ENCODE peak calls at places on chromosomes 13 and 19, in nine cellular contexts. A is dorsolateral prefrontal cortex, G is heart right ventricle, W is IMR-90, X is body of pancreas, O is Peyer's patch, K is uterus, Z is cardiac muscle cell, R is MM.1S. E is an unnamed sample.

GRCh38 chr19:7292352-7292949 is 1.8 kb downstream of the INSR start:
- DNase-seq in A (no peak), G (no peak), W (no peak), X (peak), O (no peak), K (peak), Z (no peak), R (no peak), E (no peak)

GRCh38 chr19:11856568-11857264 is 8.2 kb downstream of the ZNF439 start:
- DNase-seq in A (no peak), G (no peak), W (no peak), X (no peak), O (no peak), K (no peak), Z (no peak), R (no peak), E (no peak)

GRCh38 chr13:70502944-70503343 is 394.7 kb upstream of the KLHL1 start:
- DNase-seq in A (no peak), G (no peak), W (no peak), X (no peak), O (no peak), K (no peak), Z (no peak), R (no peak), E (no peak)

GRCh38 chr19:35249146-35249847 is 495 bp downstream of the LSR start:
- DNase-seq in A (no peak), G (no peak), W (no peak), X (no peak), O (no peak), K (no peak), Z (no peak), R (no peak), E (no peak)

GRCh38 chr19:50333235-50333736 is 4.1 kb upstream of the KCNC3 start:
- DNase-seq in A (peak), G (peak), W (peak), X (peak), O (peak), K (peak), Z (peak), R (peak), E (peak)

GRCh38 chr13:35771898-35772297 is 295.4 kb upstream of the MAB21L1 start:
- DNase-seq in A (no peak), G (no peak), W (peak), X (no peak), O (no peak), K (no peak), Z (peak), R (no peak), E (no peak)

GRCh38 chr19:56905616-56906015 is 65.1 kb upstream of the PEG3 start:
- DNase-seq in A (no peak), G (no peak), W (no peak), X (no peak), O (no peak), K (no peak), Z (no peak), R (no peak), E (no peak)

GRCh38 chr13:33493672-33494365 is 208.3 kb upstream of the STARD13 start:
- DNase-seq in A (no peak), G (no peak), W (no peak), X (no peak), O (no peak), K (no peak), Z (peak), R (no peak), E (no peak)

GRCh38 chr13:44801990-44802389 is 187.3 kb downstream of the NUFIP1 start:
- DNase-seq in A (no peak), G (no peak), W (peak), X (no peak), O (no peak), K (no peak), Z (peak), R (no peak), E (no peak)

GRCh38 chr19:14116918-14117578 is 514 bp downstream of the PRKACA start:
- DNase-seq in A (no peak), G (peak), W (no peak), X (peak), O (peak), K (peak), Z (no peak), R (no peak), E (peak)

GRCh38 chr19:49182848-49183375 is 25.3 kb downstream of the TRPM4 start:
- DNase-seq in A (no peak), G (no peak), W (no peak), X (no peak), O (no peak), K (no peak), Z (no peak), R (no peak), E (no peak)

GRCh38 chr19:33841685-33842084 is 45.0 kb downstream of the KCTD15 start:
- DNase-seq in A (no peak), G (no peak), W (no peak), X (no peak), O (no peak), K (no peak), Z (no peak), R (no peak), E (no peak)
- H3K27ac ChIP-seq in A (no peak), G (no peak), W (no peak), X (no peak), O (no peak), K (no peak), Z (no peak), R (no peak), E (no peak)

GRCh38 chr13:67223024-67223423 is 7.1 kb downstream of the PCDH9 start:
- DNase-seq in A (no peak), G (no peak), W (peak), X (no peak), O (no peak), K (no peak), Z (peak), R (no peak), E (no peak)

GRCh38 chr13:67219113-67219512 is 11.0 kb downstream of the PCDH9 start:
- DNase-seq in A (no peak), G (no peak), W (no peak), X (no peak), O (no peak), K (no peak), Z (no peak), R (no peak), E (no peak)

GRCh38 chr13:67223742-67224141 is 6.4 kb downstream of the PCDH9 start:
- DNase-seq in A (no peak), G (no peak), W (peak), X (no peak), O (no peak), K (no peak), Z (no peak), R (no peak), E (no peak)

GRCh38 chr13:67224148-67224846 is 5.8 kb downstream of the PCDH9 start:
- DNase-seq in A (peak), G (peak), W (peak), X (peak), O (peak), K (peak), Z (peak), R (peak), E (peak)

GRCh38 chr13:67221630-67222226 is 8.4 kb downstream of the PCDH9 start:
- DNase-seq in A (no peak), G (no peak), W (no peak), X (no peak), O (no peak), K (no peak), Z (peak), R (peak), E (no peak)
- H3K27ac ChIP-seq in A (no peak), G (no peak), W (no peak), X (no peak), O (no peak), K (no peak), Z (no peak), R (no peak), E (peak)

GRCh38 chr13:46565808-46566750 is 13.1 kb downstream of the LRCH1 start:
- DNase-seq in A (no peak), G (no peak), W (no peak), X (no peak), O (no peak), K (no peak), Z (no peak), R (no peak), E (no peak)
- H3K27ac ChIP-seq in A (no peak), G (no peak), W (no peak), X (no peak), O (no peak), K (peak), Z (peak), R (no peak), E (no peak)

GRCh38 chr13:114106526-114106925 is 25.9 kb downstream of the RASA3 start:
- DNase-seq in A (no peak), G (no peak), W (no peak), X (no peak), O (no peak), K (no peak), Z (no peak), R (no peak), E (no peak)

GRCh38 chr13:114106991-114107685 is 25.3 kb downstream of the RASA3 start:
- DNase-seq in A (no peak), G (no peak), W (no peak), X (no peak), O (peak), K (peak), Z (no peak), R (no peak), E (no peak)

GRCh38 chr13:114107686-114108081 is 24.7 kb downstream of the RASA3 start:
- DNase-seq in A (peak), G (no peak), W (peak), X (no peak), O (peak), K (peak), Z (peak), R (no peak), E (no peak)

GRCh38 chr13:114104626-114105350 is 27.6 kb downstream of the RASA3 start:
- DNase-seq in A (no peak), G (no peak), W (no peak), X (no peak), O (no peak), K (peak), Z (no peak), R (no peak), E (no peak)

GRCh38 chr13:114105351-114106225 is 26.8 kb downstream of the RASA3 start:
- DNase-seq in A (no peak), G (no peak), W (no peak), X (no peak), O (peak), K (peak), Z (no peak), R (no peak), E (no peak)
- H3K27ac ChIP-seq in A (no peak), G (no peak), W (peak), X (no peak), O (no peak), K (no peak), Z (peak), R (no peak), E (no peak)